ENCODE peak calls at places on chromosome 5, in seven cellular contexts. One of them, this sample, is unnamed.
A peak's percentile ranks its signal among the peaks of the same experiment; 100 is the strongest.

GRCh38 chr5:177077335-177077734 is 9.4 kb upstream of the FGFR4 start:
- DNase-seq in SK-N-SH: no peak
- DNase-seq in HCT116: no peak
- DNase-seq in spleen: no peak
- DNase-seq in transverse colon: no peak
- DNase-seq in K562: no peak
- DNase-seq in Panc1: no peak
- DNase-seq in this sample: no peak

GRCh38 chr5:35876922-35877321 is 20.2 kb downstream of the IL7R start:
- DNase-seq in SK-N-SH: no peak
- DNase-seq in HCT116: no peak
- DNase-seq in spleen: no peak
- DNase-seq in transverse colon: no peak
- DNase-seq in K562: no peak
- DNase-seq in Panc1: no peak
- DNase-seq in this sample: no peak

GRCh38 chr5:43631182-43631910 is 28.4 kb downstream of the NNT start:
- DNase-seq in SK-N-SH: peak; percentile 48
- DNase-seq in HCT116: peak; percentile 69
- DNase-seq in spleen: no peak
- DNase-seq in transverse colon: peak; percentile 19
- DNase-seq in K562: peak; percentile 90
- DNase-seq in Panc1: peak; percentile 25
- DNase-seq in this sample: peak; percentile 63

GRCh38 chr5:72555871-72556270 is 48.7 kb upstream of the ZNF366 start:
- DNase-seq in SK-N-SH: no peak
- DNase-seq in HCT116: no peak
- DNase-seq in spleen: no peak
- DNase-seq in transverse colon: no peak
- DNase-seq in K562: no peak
- DNase-seq in Panc1: no peak
- DNase-seq in this sample: peak; percentile 39

GRCh38 chr5:123717139-123717538 is 205.2 kb downstream of the CSNK1G3 start:
- DNase-seq in SK-N-SH: no peak
- DNase-seq in HCT116: no peak
- DNase-seq in spleen: no peak
- DNase-seq in transverse colon: no peak
- DNase-seq in K562: no peak
- DNase-seq in Panc1: no peak
- DNase-seq in this sample: no peak

GRCh38 chr5:102222772-102223171 is 73.3 kb downstream of the SLCO4C1 start:
- DNase-seq in SK-N-SH: no peak
- DNase-seq in HCT116: no peak
- DNase-seq in spleen: no peak
- DNase-seq in transverse colon: no peak
- DNase-seq in K562: no peak
- DNase-seq in Panc1: no peak
- DNase-seq in this sample: no peak

GRCh38 chr5:77638204-77638762 is at the start of gene OTP:
- DNase-seq in SK-N-SH: peak; percentile 31
- DNase-seq in HCT116: no peak
- DNase-seq in spleen: no peak
- DNase-seq in transverse colon: no peak
- DNase-seq in K562: no peak
- DNase-seq in Panc1: no peak
- DNase-seq in this sample: no peak

GRCh38 chr5:36880761-36881160 is 4.2 kb downstream of the NIPBL start:
- DNase-seq in SK-N-SH: no peak
- DNase-seq in HCT116: no peak
- DNase-seq in spleen: no peak
- DNase-seq in transverse colon: no peak
- DNase-seq in K562: peak; percentile 60
- DNase-seq in Panc1: no peak
- DNase-seq in this sample: no peak

GRCh38 chr5:79236364-79236969 is 536 bp downstream of the JMY start:
- DNase-seq in SK-N-SH: peak; percentile 82
- DNase-seq in HCT116: no peak
- DNase-seq in spleen: no peak
- DNase-seq in transverse colon: no peak
- DNase-seq in K562: peak; percentile 43
- DNase-seq in Panc1: no peak
- DNase-seq in this sample: no peak

GRCh38 chr5:106459541-106459940 is 1211.2 kb downstream of the EFNA5 start:
- DNase-seq in SK-N-SH: no peak
- DNase-seq in HCT116: no peak
- DNase-seq in spleen: no peak
- DNase-seq in transverse colon: no peak
- DNase-seq in K562: no peak
- DNase-seq in Panc1: no peak
- DNase-seq in this sample: no peak

GRCh38 chr5:175922192-175922885 is 45.8 kb downstream of the THOC3 start:
- DNase-seq in SK-N-SH: no peak
- DNase-seq in HCT116: no peak
- DNase-seq in spleen: no peak
- DNase-seq in transverse colon: no peak
- DNase-seq in K562: no peak
- DNase-seq in Panc1: no peak
- DNase-seq in this sample: no peak

GRCh38 chr5:59007460-59008063 is 424.7 kb downstream of the RAB3C start:
- DNase-seq in SK-N-SH: peak; percentile 15
- DNase-seq in HCT116: peak; percentile 10
- DNase-seq in spleen: no peak
- DNase-seq in transverse colon: no peak
- DNase-seq in K562: peak; percentile 8
- DNase-seq in Panc1: no peak
- DNase-seq in this sample: no peak

GRCh38 chr5:132662004-132662401 is 4.0 kb downstream of the IL13 start:
- DNase-seq in SK-N-SH: no peak
- DNase-seq in HCT116: no peak
- DNase-seq in spleen: no peak
- DNase-seq in transverse colon: no peak
- DNase-seq in K562: no peak
- DNase-seq in Panc1: no peak
- DNase-seq in this sample: no peak

GRCh38 chr5:8184455-8185063 is 315.6 kb downstream of the MTRR start:
- DNase-seq in SK-N-SH: peak; percentile 51
- DNase-seq in HCT116: no peak
- DNase-seq in spleen: no peak
- DNase-seq in transverse colon: peak; percentile 38
- DNase-seq in K562: peak; percentile 59
- DNase-seq in Panc1: peak; percentile 42
- DNase-seq in this sample: no peak

GRCh38 chr5:14008819-14009311 is 64.4 kb upstream of the DNAH5 start:
- DNase-seq in SK-N-SH: no peak
- DNase-seq in HCT116: no peak
- DNase-seq in spleen: no peak
- DNase-seq in transverse colon: no peak
- DNase-seq in K562: no peak
- DNase-seq in Panc1: peak; percentile 80
- DNase-seq in this sample: no peak

GRCh38 chr5:135505973-135506372 is 29.8 kb downstream of the NEUROG1 start:
- DNase-seq in SK-N-SH: no peak
- DNase-seq in HCT116: no peak
- DNase-seq in spleen: no peak
- DNase-seq in transverse colon: no peak
- DNase-seq in K562: no peak
- DNase-seq in Panc1: no peak
- DNase-seq in this sample: no peak

GRCh38 chr5:39501403-39501802 is 76.6 kb upstream of the DAB2 start:
- DNase-seq in SK-N-SH: no peak
- DNase-seq in HCT116: no peak
- DNase-seq in spleen: no peak
- DNase-seq in transverse colon: no peak
- DNase-seq in K562: no peak
- DNase-seq in Panc1: peak; percentile 10
- DNase-seq in this sample: no peak

GRCh38 chr5:109571785-109572184 is 117.9 kb upstream of the MAN2A1 start:
- DNase-seq in SK-N-SH: no peak
- DNase-seq in HCT116: no peak
- DNase-seq in spleen: no peak
- DNase-seq in transverse colon: no peak
- DNase-seq in K562: peak; percentile 60
- DNase-seq in Panc1: no peak
- DNase-seq in this sample: no peak

GRCh38 chr5:79793304-79793703 is 103.7 kb downstream of the CMYA5 start:
- DNase-seq in SK-N-SH: no peak
- DNase-seq in HCT116: no peak
- DNase-seq in spleen: no peak
- DNase-seq in transverse colon: no peak
- DNase-seq in K562: no peak
- DNase-seq in Panc1: no peak
- DNase-seq in this sample: no peak

GRCh38 chr5:165457854-165458481 is 1952.5 kb downstream of the MAT2B start:
- DNase-seq in SK-N-SH: peak; percentile 32
- DNase-seq in HCT116: no peak
- DNase-seq in spleen: no peak
- DNase-seq in transverse colon: no peak
- DNase-seq in K562: peak; percentile 1
- DNase-seq in Panc1: no peak
- DNase-seq in this sample: peak; percentile 34

GRCh38 chr5:24110019-24110615 is 534.7 kb downstream of the CDH10 start:
- DNase-seq in SK-N-SH: peak; percentile 20
- DNase-seq in HCT116: no peak
- DNase-seq in spleen: no peak
- DNase-seq in transverse colon: no peak
- DNase-seq in K562: peak; percentile 3
- DNase-seq in Panc1: no peak
- DNase-seq in this sample: peak; percentile 56

GRCh38 chr5:89917112-89917511 is 492.4 kb downstream of the CETN3 start:
- DNase-seq in SK-N-SH: no peak
- DNase-seq in HCT116: no peak
- DNase-seq in spleen: no peak
- DNase-seq in transverse colon: no peak
- DNase-seq in K562: no peak
- DNase-seq in Panc1: no peak
- DNase-seq in this sample: no peak

GRCh38 chr5:76813982-76814562 is 4.8 kb upstream of the F2RL1 start:
- DNase-seq in SK-N-SH: no peak
- DNase-seq in HCT116: peak; percentile 81
- DNase-seq in spleen: no peak
- DNase-seq in transverse colon: no peak
- DNase-seq in K562: no peak
- DNase-seq in Panc1: no peak
- DNase-seq in this sample: no peak

DNA sequence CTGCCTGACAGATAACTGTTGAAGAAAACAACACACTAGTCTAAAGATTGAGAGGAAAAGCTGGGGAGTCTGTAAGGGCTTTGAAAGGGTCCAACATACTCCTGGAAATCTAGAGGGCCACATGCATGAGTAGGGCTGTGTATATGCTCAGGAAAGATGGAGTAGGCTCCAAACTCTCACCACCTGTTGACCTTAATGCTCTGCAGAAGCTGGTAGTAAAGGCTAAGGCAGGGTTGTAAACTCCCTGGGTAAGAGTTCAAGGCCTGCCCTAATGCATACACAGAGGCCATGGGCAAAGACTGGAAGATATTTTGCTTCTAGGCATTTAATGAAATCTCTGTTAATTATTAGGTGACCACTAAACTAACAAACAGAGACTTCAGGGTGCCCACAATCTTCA is 40.7 kb downstream of the NR3C1 start:
- DNase-seq in SK-N-SH: no peak
- DNase-seq in HCT116: no peak
- DNase-seq in spleen: no peak
- DNase-seq in transverse colon: no peak
- DNase-seq in K562: no peak
- DNase-seq in Panc1: no peak
- DNase-seq in this sample: no peak
- H3K27ac ChIP-seq in SK-N-SH: no peak overlapping the region
- H3K27ac ChIP-seq in HCT116: no peak overlapping the region
- H3K27ac ChIP-seq in spleen: no peak overlapping the region
- H3K27ac ChIP-seq in transverse colon: no peak overlapping the region
- H3K27ac ChIP-seq in K562: no peak overlapping the region
- H3K27ac ChIP-seq in Panc1: no peak overlapping the region
- H3K27ac ChIP-seq in this sample: no peak overlapping the region

GRCh38 chr5:141369994-141370848 is at the start of gene PCDHGB3:
- DNase-seq in SK-N-SH: no peak
- DNase-seq in HCT116: no peak
- DNase-seq in spleen: no peak
- DNase-seq in transverse colon: peak; percentile 21
- DNase-seq in K562: peak; percentile 56
- DNase-seq in Panc1: no peak
- DNase-seq in this sample: no peak
- H3K9me3 ChIP-seq in SK-N-SH: peaks cover 7% of the 10 kb centered on the region
- H3K9me3 ChIP-seq in HCT116: no peaks in the 10 kb centered on the region
- H3K9me3 ChIP-seq in spleen: peaks cover 100% of the 10 kb centered on the region
- H3K9me3 ChIP-seq in transverse colon: peaks cover 95% of the 10 kb centered on the region
- H3K9me3 ChIP-seq in K562: no peaks in the 10 kb centered on the region
- H3K9me3 ChIP-seq in Panc1: peaks cover 7% of the 10 kb centered on the region
- H3K9me3 ChIP-seq in this sample: no peaks in the 10 kb centered on the region

GRCh38 chr5:172178301-172179031 is 9.6 kb downstream of the STK10 start:
- DNase-seq in SK-N-SH: no peak
- DNase-seq in HCT116: no peak
- DNase-seq in spleen: peak; percentile 82
- DNase-seq in transverse colon: no peak
- DNase-seq in K562: peak; percentile 86
- DNase-seq in Panc1: no peak
- DNase-seq in this sample: no peak
- TF ChIP-seq POLR2AphosphoS5 in SK-N-SH: no peak
- TF ChIP-seq POLR2AphosphoS5 in HCT116: no peak
- TF ChIP-seq POLR2AphosphoS5 in spleen: peak; percentile 10
- TF ChIP-seq POLR2AphosphoS5 in transverse colon: no peak
- TF ChIP-seq POLR2AphosphoS5 in K562: peak; percentile 48
- TF ChIP-seq POLR2AphosphoS5 in Panc1: no peak
- TF ChIP-seq POLR2AphosphoS5 in this sample: no peak

GRCh38 chr5:154355141-154355611 is 90.6 kb upstream of the SAP30L start:
- DNase-seq in SK-N-SH: peak; percentile 29
- DNase-seq in HCT116: no peak
- DNase-seq in spleen: no peak
- DNase-seq in transverse colon: no peak
- DNase-seq in K562: peak; percentile 70
- DNase-seq in Panc1: no peak
- DNase-seq in this sample: no peak

GRCh38 chr5:154356256-154356655 is 89.5 kb upstream of the SAP30L start:
- DNase-seq in SK-N-SH: no peak
- DNase-seq in HCT116: no peak
- DNase-seq in spleen: no peak
- DNase-seq in transverse colon: no peak
- DNase-seq in K562: no peak
- DNase-seq in Panc1: no peak
- DNase-seq in this sample: no peak

GRCh38 chr5:154356958-154357357 is 88.8 kb upstream of the SAP30L start:
- DNase-seq in SK-N-SH: no peak
- DNase-seq in HCT116: no peak
- DNase-seq in spleen: no peak
- DNase-seq in transverse colon: no peak
- DNase-seq in K562: no peak
- DNase-seq in Panc1: no peak
- DNase-seq in this sample: no peak

GRCh38 chr5:154358410-154359221 is 87.2 kb upstream of the SAP30L start:
- DNase-seq in SK-N-SH: no peak
- DNase-seq in HCT116: no peak
- DNase-seq in spleen: no peak
- DNase-seq in transverse colon: no peak
- DNase-seq in K562: no peak
- DNase-seq in Panc1: no peak
- DNase-seq in this sample: no peak

DNA sequence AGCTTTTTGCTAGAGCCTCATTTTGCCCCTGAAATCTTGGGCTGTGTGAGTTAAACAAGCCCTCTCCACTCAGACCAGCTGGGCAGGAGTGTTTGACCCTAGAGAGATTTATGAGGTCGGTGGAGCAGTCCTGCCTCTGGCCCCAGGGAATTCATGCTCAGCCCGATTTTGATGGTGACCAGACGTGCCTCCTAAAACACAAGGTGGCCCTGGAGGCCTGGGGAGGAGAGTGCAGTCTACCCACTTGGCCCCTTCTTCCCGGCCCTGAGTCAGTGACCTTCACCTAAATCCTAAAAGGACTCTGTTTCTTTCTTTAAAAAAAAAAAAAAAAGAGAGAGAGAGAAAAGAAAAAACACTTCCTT is 86.6 kb upstream of the SAP30L start:
- DNase-seq in SK-N-SH: peak; percentile 48
- DNase-seq in HCT116: no peak
- DNase-seq in spleen: no peak
- DNase-seq in transverse colon: no peak
- DNase-seq in K562: no peak
- DNase-seq in Panc1: no peak
- DNase-seq in this sample: no peak
- H3K27ac ChIP-seq in SK-N-SH: no peak overlapping the region
- H3K27ac ChIP-seq in HCT116: no peak overlapping the region
- H3K27ac ChIP-seq in spleen: no peak overlapping the region
- H3K27ac ChIP-seq in transverse colon: no peak overlapping the region
- H3K27ac ChIP-seq in K562: no peak overlapping the region
- H3K27ac ChIP-seq in Panc1: no peak overlapping the region
- H3K27ac ChIP-seq in this sample: no peak overlapping the region

This sample was measured in SK-N-MC.